ENCODE peak calls at places on chromosomes 13 and 19, in four cellular contexts. K is pancreas, L is neural crest cell, W is epithelial cell of proximal tubule. R is an unnamed sample.

GRCh38 chr13:54210397-54211050 is 1181.9 kb downstream of the OLFM4 start:
- DNase-seq in K (no peak), L (no peak), W (peak), R (no peak)

GRCh38 chr19:13825489-13826475 is 30.5 kb downstream of the ZSWIM4 start:
- DNase-seq in K (no peak), L (no peak), W (no peak), R (no peak)

GRCh38 chr19:42184401-42184861 is 33.0 kb downstream of the DEDD2 start:
- DNase-seq in K (peak), L (peak), W (peak), R (peak)

GRCh38 chr19:39113199-39113598 is 12.4 kb upstream of the PAK4 start:
- DNase-seq in K (no peak), L (no peak), W (no peak), R (no peak)

GRCh38 chr19:13978306-13978705 is 26.0 kb downstream of the DCAF15 start:
- DNase-seq in K (peak), L (peak), W (no peak), R (peak)

GRCh38 chr13:71618154-71618553 is 248.8 kb downstream of the DACH1 start:
- DNase-seq in K (no peak), L (no peak), W (no peak), R (no peak)

GRCh38 chr13:30354481-30355404 is 47.4 kb upstream of the KATNAL1 start:
- DNase-seq in K (no peak), L (no peak), W (no peak), R (no peak)

GRCh38 chr13:71609271-71609670 is 257.7 kb downstream of the DACH1 start:
- DNase-seq in K (no peak), L (no peak), W (no peak), R (no peak)

GRCh38 chr13:85974604-85975366 is 175.6 kb upstream of the SLITRK6 start:
- DNase-seq in K (no peak), L (no peak), W (peak), R (no peak)

GRCh38 chr19:58170860-58171259 is 12.0 kb upstream of the ZNF274 start:
- DNase-seq in K (no peak), L (no peak), W (no peak), R (no peak)

GRCh38 chr13:29859971-29860370 is 9.6 kb upstream of the UBL3 start:
- DNase-seq in K (no peak), L (no peak), W (no peak), R (no peak)

GRCh38 chr13:104143760-104144406 is 1077.7 kb upstream of the SLC10A2 start:
- DNase-seq in K (no peak), L (no peak), W (no peak), R (no peak)

GRCh38 chr13:30581582-30581981 is 36.1 kb upstream of the USPL1 start:
- DNase-seq in K (no peak), L (no peak), W (no peak), R (no peak)

DNA sequence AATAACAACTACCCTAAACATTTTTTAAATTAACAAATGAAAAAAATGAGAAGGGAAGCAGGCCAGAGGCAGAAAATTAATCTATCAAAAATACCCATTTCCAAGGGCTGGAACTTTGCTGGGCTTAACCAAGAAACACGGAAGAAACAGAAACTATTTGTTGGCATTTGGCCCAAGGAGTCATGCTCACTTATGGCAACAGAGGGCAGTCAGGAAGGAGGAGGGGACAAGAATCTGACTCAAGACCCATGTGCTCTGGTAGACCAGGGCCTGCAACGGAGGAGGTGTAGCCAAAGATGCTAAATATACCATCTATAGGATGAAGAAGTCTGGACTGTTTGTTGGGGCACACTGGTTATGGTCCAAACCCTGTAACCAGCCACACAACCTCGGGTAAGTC is 496.7 kb downstream of the COG6 start:
- DNase-seq in K (peak), L (no peak), W (no peak), R (no peak)
- TF ChIP-seq CTCF in K (no peak), L (no peak), W (peak), R (no peak)

DNA sequence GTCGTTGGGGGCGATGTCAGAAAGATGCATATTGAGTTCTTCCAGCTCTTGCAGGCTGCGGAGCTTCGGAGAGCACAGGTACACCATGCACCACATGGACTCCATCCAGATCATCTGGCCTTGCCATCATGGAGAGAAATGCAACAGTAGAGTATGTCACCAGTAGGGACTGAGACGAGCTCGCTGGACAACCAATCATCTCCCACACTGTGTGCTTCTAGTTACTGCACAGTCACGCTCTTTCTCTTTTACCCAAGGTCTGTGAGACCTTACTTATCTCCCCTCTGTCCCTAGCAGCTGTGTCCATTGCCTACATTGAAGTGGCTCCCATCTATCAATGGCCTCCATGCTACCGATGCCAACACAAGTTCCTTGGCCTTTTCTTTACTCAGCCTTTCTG is 90.5 kb downstream of the C13orf42 start:
- DNase-seq in K (no peak), L (no peak), W (no peak), R (no peak)
- TF ChIP-seq CTCF in K (no peak), L (no peak), W (no peak), R (no peak)

GRCh38 chr13:101917475-101917810 is 465.0 kb downstream of the ITGBL1 start:
- DNase-seq in K (no peak), L (no peak), W (no peak), R (no peak)

GRCh38 chr13:101916758-101917474 is 464.4 kb downstream of the ITGBL1 start:
- DNase-seq in K (no peak), L (peak), W (no peak), R (no peak)

GRCh38 chr13:101916108-101916757 is 463.8 kb downstream of the ITGBL1 start:
- DNase-seq in K (peak), L (peak), W (no peak), R (no peak)

GRCh38 chr13:101919541-101920306 is 467.2 kb downstream of the ITGBL1 start:
- DNase-seq in K (no peak), L (peak), W (no peak), R (no peak)

DNA sequence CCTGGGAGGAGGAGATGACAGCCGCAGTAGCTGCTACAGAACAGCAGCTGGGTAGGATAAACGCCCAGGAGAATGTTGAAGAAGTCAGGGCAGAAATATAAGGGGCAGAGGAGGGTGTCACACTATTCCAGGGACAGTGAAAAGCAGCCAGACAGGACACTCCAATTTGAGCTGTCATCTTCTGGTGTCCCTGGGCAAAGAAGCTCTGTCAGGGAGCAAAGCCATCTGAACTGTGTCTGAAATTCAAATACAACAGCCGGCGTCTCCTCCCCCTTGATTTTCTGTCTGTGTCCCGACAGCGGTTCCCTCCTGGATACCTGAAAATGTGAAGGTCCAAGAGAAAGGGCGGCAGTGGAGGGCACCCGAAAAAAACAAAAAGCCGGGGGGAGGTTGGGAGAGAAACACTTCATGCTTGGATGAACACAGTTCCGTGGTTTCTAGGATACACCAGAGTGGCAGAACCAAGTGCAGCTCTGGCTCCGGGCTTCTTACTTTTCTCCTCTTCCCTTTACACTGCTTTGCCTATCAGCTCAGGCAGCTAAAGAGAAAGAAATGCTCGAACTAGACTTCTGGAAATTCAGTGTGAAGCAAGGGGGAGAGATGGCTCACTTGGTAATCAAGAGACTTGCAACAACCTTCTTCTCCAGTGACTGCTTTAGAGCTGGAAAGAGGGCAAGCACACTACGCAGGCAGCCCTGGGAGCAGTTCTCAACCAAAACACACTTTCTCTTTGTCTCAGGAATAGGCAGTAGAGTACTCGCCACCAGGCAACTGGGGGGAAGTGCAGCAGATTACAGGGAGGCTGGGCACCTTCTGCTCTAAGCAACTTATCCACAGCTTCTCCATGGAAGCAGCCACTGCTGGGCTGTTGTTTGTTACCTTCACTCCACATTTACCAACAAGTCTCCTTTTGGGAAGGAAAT is 465.6 kb downstream of the ITGBL1 start:
- DNase-seq in K (no peak), L (no peak), W (no peak), R (no peak)
- TF ChIP-seq CTCF in K (no peak), L (no peak), W (no peak), R (no peak)

GRCh38 chr19:30345686-30346085 is 26.5 kb upstream of the ZNF536 start:
- DNase-seq in K (no peak), L (no peak), W (no peak), R (no peak)

GRCh38 chr19:30342901-30343300 is 29.3 kb upstream of the ZNF536 start:
- DNase-seq in K (no peak), L (no peak), W (no peak), R (no peak)

GRCh38 chr19:30341646-30342201 is 30.5 kb upstream of the ZNF536 start:
- DNase-seq in K (no peak), L (no peak), W (no peak), R (no peak)

GRCh38 chr19:30340724-30341595 is 31.2 kb upstream of the ZNF536 start:
- DNase-seq in K (no peak), L (no peak), W (no peak), R (no peak)

DNA sequence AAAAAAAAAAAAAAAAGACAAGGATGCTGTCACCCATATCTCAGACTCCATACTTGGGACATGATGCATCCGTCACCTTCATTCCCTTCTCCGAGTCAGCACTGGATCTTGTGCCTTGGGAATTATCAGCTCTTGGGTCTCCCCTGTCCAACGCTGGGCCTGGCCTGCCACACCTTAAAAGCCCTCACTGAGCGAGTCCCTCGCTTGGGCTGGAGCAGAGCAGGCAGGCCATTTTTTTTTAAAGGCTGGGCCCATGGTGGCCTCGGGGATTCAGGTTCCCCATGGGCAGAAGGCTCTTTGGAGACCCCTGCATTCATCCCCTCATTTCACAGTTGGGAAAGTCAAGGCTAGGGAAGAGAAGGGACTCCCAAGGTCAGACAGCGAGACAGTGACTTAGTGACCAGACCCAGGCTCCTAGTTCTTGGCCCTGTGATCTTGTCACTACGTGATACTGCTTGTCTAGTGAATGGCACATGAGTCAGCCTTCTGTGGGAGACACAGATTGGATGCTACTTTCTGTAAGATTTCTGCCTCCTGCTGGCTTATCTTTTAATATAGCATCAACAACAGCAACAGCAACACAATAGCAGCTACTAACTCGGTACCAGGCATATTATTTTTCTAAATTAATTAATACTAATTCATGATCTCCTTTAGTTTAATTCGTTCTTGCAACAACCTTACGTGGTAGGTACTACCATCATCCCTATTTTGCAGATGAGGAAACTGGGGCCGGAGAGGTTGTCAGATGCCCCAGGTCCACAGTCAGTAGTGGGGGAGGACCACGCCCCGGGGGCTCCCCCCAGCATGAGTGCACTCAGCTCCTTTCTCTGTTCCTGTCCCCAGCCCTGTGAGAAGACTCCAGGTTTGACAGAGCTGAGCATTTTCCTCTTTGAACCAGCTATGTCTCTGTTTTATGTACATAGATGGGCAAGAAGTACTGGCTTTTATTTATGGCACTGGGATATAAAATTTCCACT is 27.4 kb upstream of the ZNF536 start:
- DNase-seq in K (no peak), L (no peak), W (no peak), R (no peak)
- TF ChIP-seq CTCF in K (no peak), L (no peak), W (no peak), R (no peak)

GRCh38 chr13:32031025-32031814 is at the start of gene FRY:
- DNase-seq in K (peak), L (peak), W (no peak), R (peak)
- TF ChIP-seq CTCF in K (no peak), L (no peak), W (peak), R (no peak)

GRCh38 chr13:27824121-27824520 is 31.8 kb downstream of the GSX1 start:
- DNase-seq in K (no peak), L (no peak), W (no peak), R (no peak)

GRCh38 chr13:27822258-27822872 is 30.1 kb downstream of the GSX1 start:
- DNase-seq in K (no peak), L (no peak), W (no peak), R (no peak)

GRCh38 chr13:27821566-27821965 is 29.3 kb downstream of the GSX1 start:
- DNase-seq in K (no peak), L (no peak), W (no peak), R (no peak)

GRCh38 chr13:27820524-27821482 is 28.5 kb downstream of the GSX1 start:
- DNase-seq in K (no peak), L (no peak), W (no peak), R (no peak)

DNA sequence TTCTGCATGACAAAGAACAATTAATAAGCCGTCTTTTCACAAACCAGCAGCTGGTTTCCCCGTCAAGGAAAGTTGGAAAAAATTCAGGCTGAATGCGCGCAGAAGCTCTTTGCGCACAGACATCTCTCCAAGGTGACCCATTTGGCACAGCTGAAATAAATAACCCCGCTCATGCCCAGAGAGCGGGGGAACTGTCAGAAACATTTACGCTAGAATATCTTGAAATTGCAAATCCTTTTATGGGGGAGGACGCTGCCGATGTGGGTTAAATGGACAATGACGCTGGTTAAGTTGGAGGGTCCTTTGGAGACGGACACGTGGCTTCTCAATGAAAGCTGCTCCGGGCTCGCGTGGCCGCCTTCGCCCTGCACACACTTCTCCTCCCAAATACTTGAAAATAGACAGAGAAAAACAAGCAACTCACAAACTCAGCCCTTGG is 30.6 kb downstream of the GSX1 start:
- DNase-seq in K (no peak), L (no peak), W (no peak), R (no peak)
- TF ChIP-seq CTCF in K (no peak), L (no peak), W (no peak), R (no peak)

DNA sequence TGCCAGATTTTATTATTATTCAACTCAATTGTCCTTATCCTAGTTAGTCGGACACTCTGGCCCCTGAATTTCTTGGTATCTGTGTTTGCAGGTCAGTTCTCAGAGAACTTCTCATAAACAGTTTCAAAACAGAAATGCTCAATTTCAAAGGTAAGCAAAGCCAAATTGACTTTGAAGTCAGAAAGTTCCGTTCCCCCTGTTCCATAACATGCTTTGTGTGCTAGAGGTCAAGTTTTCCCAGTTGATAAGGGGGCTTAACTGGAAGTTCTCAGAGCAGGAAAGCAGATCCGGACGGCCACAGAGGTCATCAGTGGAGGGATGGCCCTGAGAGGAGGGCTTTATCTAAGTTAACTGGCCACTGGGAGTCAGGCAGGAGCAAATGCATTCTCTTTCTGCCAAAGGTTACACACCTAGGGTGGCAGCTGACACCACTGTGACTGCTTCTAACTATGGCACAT is 417.2 kb downstream of the COG6 start:
- DNase-seq in K (no peak), L (no peak), W (no peak), R (no peak)
- TF ChIP-seq CTCF in K (no peak), L (no peak), W (no peak), R (no peak)

DNA sequence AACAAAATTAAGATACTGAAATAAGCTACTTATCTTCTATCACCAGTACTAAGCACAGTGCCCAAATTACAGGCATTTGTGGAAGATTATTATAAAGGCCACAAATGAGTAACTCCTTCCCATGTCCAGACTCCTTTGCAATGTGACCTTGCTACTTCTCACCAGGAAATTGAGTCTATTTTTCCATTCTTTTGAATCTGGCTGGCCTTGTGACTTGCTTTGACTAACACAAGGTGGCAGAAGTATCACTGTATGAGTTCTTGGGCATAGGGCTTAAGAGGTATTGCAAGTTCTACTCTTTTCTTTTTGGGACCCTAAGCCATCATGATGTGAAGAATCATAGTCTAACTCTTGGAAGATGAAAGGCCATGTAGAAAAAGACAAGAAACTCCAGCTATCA is 49.9 kb downstream of the UGGT2 start:
- DNase-seq in K (no peak), L (no peak), W (no peak), R (no peak)
- TF ChIP-seq CTCF in K (no peak), L (peak), W (peak), R (no peak)

R was measured in uterus.